ENCODE peak calls at places on chromosomes 1 and 21, in four cellular contexts. One of them, this sample, is unnamed. For H3K36me3, the result is how much of the 10 kb centered on the place peaks cover.

GRCh38 chr1:117615474-117615873 is 9.6 kb downstream of the TENT5C start:
- DNase-seq in GM23248: no peak
- DNase-seq in endothelial cell of umbilical vein: no peak
- DNase-seq in keratinocyte: no peak
- DNase-seq in this sample: no peak

GRCh38 chr1:25253911-25254310 is 6.7 kb upstream of the RSRP1 start:
- DNase-seq in keratinocyte: no peak
- DNase-seq in GM23248: peak
- DNase-seq in endothelial cell of umbilical vein: no peak
- DNase-seq in this sample: peak

GRCh38 chr1:29363536-29363935 is 127.2 kb downstream of the PTPRU start:
- DNase-seq in GM23248: no peak
- DNase-seq in keratinocyte: no peak
- DNase-seq in endothelial cell of umbilical vein: no peak
- DNase-seq in this sample: no peak

GRCh38 chr1:69305621-69306020 is 262.1 kb upstream of the LRRC7 start:
- DNase-seq in endothelial cell of umbilical vein: no peak
- DNase-seq in keratinocyte: no peak
- DNase-seq in GM23248: peak
- DNase-seq in this sample: no peak

GRCh38 chr1:112743174-112744018 is 28.3 kb upstream of the PPM1J start:
- DNase-seq in keratinocyte: no peak
- DNase-seq in GM23248: peak
- DNase-seq in endothelial cell of umbilical vein: no peak
- DNase-seq in this sample: peak

GRCh38 chr1:67476006-67476482 is 45.8 kb upstream of the SERBP1 start:
- DNase-seq in endothelial cell of umbilical vein: no peak
- DNase-seq in GM23248: no peak
- DNase-seq in keratinocyte: no peak
- DNase-seq in this sample: no peak

GRCh38 chr1:47971385-47971784 is 25.8 kb downstream of the TRABD2B start:
- DNase-seq in endothelial cell of umbilical vein: no peak
- DNase-seq in keratinocyte: no peak
- DNase-seq in GM23248: no peak
- DNase-seq in this sample: no peak

GRCh38 chr1:1596493-1597274 is 3.3 kb downstream of the FNDC10 start:
- DNase-seq in keratinocyte: no peak
- DNase-seq in GM23248: no peak
- DNase-seq in endothelial cell of umbilical vein: no peak
- DNase-seq in this sample: no peak

GRCh38 chr1:111882537-111882936 is 106.9 kb downstream of the KCND3 start:
- DNase-seq in GM23248: no peak
- DNase-seq in endothelial cell of umbilical vein: no peak
- DNase-seq in keratinocyte: no peak
- DNase-seq in this sample: no peak

GRCh38 chr1:217066794-217067193 is 343.6 kb upstream of the ESRRG start:
- DNase-seq in GM23248: no peak
- DNase-seq in endothelial cell of umbilical vein: no peak
- DNase-seq in keratinocyte: no peak
- DNase-seq in this sample: no peak

GRCh38 chr1:31639543-31639942 is 5.1 kb downstream of the PEF1 start:
- DNase-seq in GM23248: peak
- DNase-seq in endothelial cell of umbilical vein: no peak
- DNase-seq in keratinocyte: no peak
- DNase-seq in this sample: peak

GRCh38 chr1:200877839-200878551 is 5.2 kb downstream of the GPR25 start:
- DNase-seq in endothelial cell of umbilical vein: no peak
- DNase-seq in keratinocyte: no peak
- DNase-seq in GM23248: peak
- DNase-seq in this sample: no peak

GRCh38 chr1:117013310-117013850 is 11.8 kb downstream of the CD101 start:
- DNase-seq in keratinocyte: no peak
- DNase-seq in endothelial cell of umbilical vein: no peak
- DNase-seq in GM23248: no peak
- DNase-seq in this sample: no peak

GRCh38 chr21:40143822-40144525 is 276.7 kb downstream of the PCP4 start:
- DNase-seq in endothelial cell of umbilical vein: peak
- DNase-seq in GM23248: peak
- DNase-seq in keratinocyte: no peak
- DNase-seq in this sample: peak

GRCh38 chr1:236520445-236521005 is 3.3 kb upstream of the LGALS8 start:
- DNase-seq in keratinocyte: no peak
- DNase-seq in endothelial cell of umbilical vein: no peak
- DNase-seq in GM23248: no peak
- DNase-seq in this sample: no peak
- H3K9ac ChIP-seq in keratinocyte: no peak
- H3K9ac ChIP-seq in endothelial cell of umbilical vein: no peak
- H3K9ac ChIP-seq in GM23248: no peak
- H3K9ac ChIP-seq in this sample: no peak

GRCh38 chr21:35599164-35599563 is 461.2 kb downstream of the SETD4 start:
- DNase-seq in keratinocyte: no peak
- DNase-seq in GM23248: no peak
- DNase-seq in endothelial cell of umbilical vein: no peak
- DNase-seq in this sample: no peak

GRCh38 chr21:35602811-35603210 is 457.5 kb downstream of the SETD4 start:
- DNase-seq in keratinocyte: no peak
- DNase-seq in GM23248: no peak
- DNase-seq in endothelial cell of umbilical vein: no peak
- DNase-seq in this sample: no peak

GRCh38 chr21:35593000-35593502 is 467.3 kb downstream of the SETD4 start:
- DNase-seq in GM23248: peak
- DNase-seq in keratinocyte: no peak
- DNase-seq in endothelial cell of umbilical vein: peak
- DNase-seq in this sample: peak

GRCh38 chr21:35594905-35595304 is 465.4 kb downstream of the SETD4 start:
- DNase-seq in keratinocyte: no peak
- DNase-seq in GM23248: no peak
- DNase-seq in endothelial cell of umbilical vein: no peak
- DNase-seq in this sample: no peak

DNA sequence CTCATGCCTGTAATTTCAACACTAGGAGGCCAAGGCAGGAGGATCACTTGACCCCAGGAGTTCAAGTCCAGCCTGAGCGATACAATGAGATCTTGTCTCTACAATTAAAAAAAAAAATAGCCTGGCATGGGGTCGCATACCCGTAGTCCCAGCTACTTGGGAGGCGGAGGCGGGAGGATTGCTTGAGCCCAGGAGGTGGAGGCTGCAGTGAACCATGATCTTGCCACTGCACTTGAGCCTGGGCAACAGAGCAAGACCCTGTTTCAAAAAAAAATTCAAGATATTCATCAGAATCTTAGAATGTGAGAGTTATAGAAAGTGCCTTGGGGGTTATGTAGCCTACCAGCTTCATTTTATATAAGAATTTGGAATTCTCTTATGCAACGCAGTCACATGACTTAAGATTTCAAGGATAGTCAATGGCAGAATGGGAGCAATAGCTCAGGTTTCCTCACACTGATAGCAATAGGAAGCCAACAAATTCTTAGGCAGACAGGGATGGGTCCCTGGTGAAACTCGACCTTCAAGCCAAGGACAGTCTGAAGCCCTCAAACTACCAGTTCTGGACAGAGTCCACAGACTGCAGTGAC is 462.5 kb downstream of the SETD4 start:
- DNase-seq in keratinocyte: no peak
- DNase-seq in endothelial cell of umbilical vein: no peak
- DNase-seq in GM23248: no peak
- DNase-seq in this sample: no peak
- H3K4me3 ChIP-seq in keratinocyte: no peak
- H3K4me3 ChIP-seq in endothelial cell of umbilical vein: no peak
- H3K4me3 ChIP-seq in GM23248: no peak
- H3K4me3 ChIP-seq in this sample: no peak

GRCh38 chr21:41802185-41802584 is 35.3 kb upstream of the RIPK4 start:
- DNase-seq in endothelial cell of umbilical vein: no peak
- DNase-seq in GM23248: no peak
- DNase-seq in keratinocyte: no peak
- DNase-seq in this sample: no peak
- H3K36me3 ChIP-seq in endothelial cell of umbilical vein: under half
- H3K36me3 ChIP-seq in GM23248: under half
- H3K36me3 ChIP-seq in keratinocyte: under half
- H3K36me3 ChIP-seq in this sample: under half

GRCh38 chr21:33126569-33126968 is 56.6 kb downstream of the OLIG1 start:
- DNase-seq in endothelial cell of umbilical vein: no peak
- DNase-seq in keratinocyte: no peak
- DNase-seq in GM23248: no peak
- DNase-seq in this sample: no peak

GRCh38 chr21:33125981-33126380 is 56.0 kb downstream of the OLIG1 start:
- DNase-seq in endothelial cell of umbilical vein: no peak
- DNase-seq in keratinocyte: no peak
- DNase-seq in GM23248: no peak
- DNase-seq in this sample: no peak

GRCh38 chr21:33127154-33127893 is 57.4 kb downstream of the OLIG1 start:
- DNase-seq in keratinocyte: no peak
- DNase-seq in GM23248: peak
- DNase-seq in endothelial cell of umbilical vein: peak
- DNase-seq in this sample: peak

GRCh38 chr21:33132054-33132453 is 62.1 kb downstream of the OLIG1 start:
- DNase-seq in keratinocyte: no peak
- DNase-seq in GM23248: no peak
- DNase-seq in endothelial cell of umbilical vein: no peak
- DNase-seq in this sample: no peak

GRCh38 chr21:33128538-33128937 is 58.6 kb downstream of the OLIG1 start:
- DNase-seq in GM23248: no peak
- DNase-seq in keratinocyte: no peak
- DNase-seq in endothelial cell of umbilical vein: no peak
- DNase-seq in this sample: no peak
- H3K9ac ChIP-seq in GM23248: no peak
- H3K9ac ChIP-seq in keratinocyte: no peak
- H3K9ac ChIP-seq in endothelial cell of umbilical vein: no peak
- H3K9ac ChIP-seq in this sample: no peak

DNA sequence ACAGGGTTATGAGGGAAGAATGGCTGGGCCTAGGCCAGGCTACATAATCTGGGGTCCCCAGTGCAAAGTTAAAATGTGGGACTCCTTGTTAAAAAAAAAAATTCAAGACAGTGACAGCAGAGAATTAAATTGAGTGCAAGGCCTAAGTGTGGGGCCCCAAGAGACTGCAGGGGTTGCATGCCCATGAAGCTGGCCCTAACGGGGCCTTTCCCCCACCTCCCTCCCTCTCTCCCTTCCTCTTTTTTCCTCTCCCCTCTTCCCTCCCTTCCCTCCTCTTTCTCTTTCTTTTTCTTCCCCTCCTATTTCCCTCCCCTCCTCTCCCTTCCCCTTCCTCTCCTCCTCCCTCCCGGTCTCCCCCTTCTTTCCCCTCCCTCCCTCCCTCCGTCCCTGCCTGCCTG is 266.7 kb downstream of the LMO4 start:
- DNase-seq in keratinocyte: no peak
- DNase-seq in GM23248: no peak
- DNase-seq in endothelial cell of umbilical vein: no peak
- DNase-seq in this sample: no peak
- H3K4me3 ChIP-seq in keratinocyte: no peak
- H3K4me3 ChIP-seq in GM23248: no peak
- H3K4me3 ChIP-seq in endothelial cell of umbilical vein: no peak
- H3K4me3 ChIP-seq in this sample: peak

GRCh38 chr21:45180289-45180599 is 105.9 kb downstream of the ADARB1 start:
- DNase-seq in keratinocyte: no peak
- DNase-seq in GM23248: no peak
- DNase-seq in endothelial cell of umbilical vein: no peak
- DNase-seq in this sample: no peak

GRCh38 chr21:45177039-45177438 is 102.7 kb downstream of the ADARB1 start:
- DNase-seq in endothelial cell of umbilical vein: no peak
- DNase-seq in keratinocyte: no peak
- DNase-seq in GM23248: no peak
- DNase-seq in this sample: no peak

GRCh38 chr21:45178072-45178608 is 103.8 kb downstream of the ADARB1 start:
- DNase-seq in GM23248: no peak
- DNase-seq in keratinocyte: no peak
- DNase-seq in endothelial cell of umbilical vein: no peak
- DNase-seq in this sample: no peak

GRCh38 chr21:45178971-45179370 is 104.6 kb downstream of the ADARB1 start:
- DNase-seq in endothelial cell of umbilical vein: no peak
- DNase-seq in keratinocyte: no peak
- DNase-seq in GM23248: no peak
- DNase-seq in this sample: no peak

GRCh38 chr21:45179568-45180288 is 105.3 kb downstream of the ADARB1 start:
- DNase-seq in endothelial cell of umbilical vein: no peak
- DNase-seq in keratinocyte: no peak
- DNase-seq in GM23248: no peak
- DNase-seq in this sample: no peak
- H3K36me3 ChIP-seq in endothelial cell of umbilical vein: under half
- H3K36me3 ChIP-seq in keratinocyte: under half
- H3K36me3 ChIP-seq in GM23248: under half
- H3K36me3 ChIP-seq in this sample: half or more

DNA sequence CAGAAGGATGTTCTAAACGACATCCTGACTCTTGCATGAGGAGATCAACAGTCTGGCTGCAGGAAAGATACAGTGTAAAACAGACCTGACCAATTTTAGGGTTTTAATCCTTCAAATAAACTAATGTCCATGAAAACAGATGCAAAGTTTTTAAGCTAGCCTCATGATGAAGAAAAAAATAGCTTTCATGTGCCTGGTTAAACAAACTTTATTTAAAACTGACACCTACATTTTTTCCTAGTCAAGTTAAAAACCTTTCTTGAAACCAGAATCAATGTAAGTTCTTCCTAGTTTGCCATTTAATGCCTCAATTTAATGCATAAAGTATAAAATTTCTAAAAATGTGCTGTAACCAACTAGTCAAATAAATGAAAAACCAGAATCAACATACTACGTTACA is 2.9 kb downstream of the WDR26 start:
- DNase-seq in GM23248: no peak
- DNase-seq in endothelial cell of umbilical vein: peak
- DNase-seq in keratinocyte: no peak
- DNase-seq in this sample: no peak
- H3K9ac ChIP-seq in GM23248: peak
- H3K9ac ChIP-seq in endothelial cell of umbilical vein: peak
- H3K9ac ChIP-seq in keratinocyte: no peak
- H3K9ac ChIP-seq in this sample: peak

DNA sequence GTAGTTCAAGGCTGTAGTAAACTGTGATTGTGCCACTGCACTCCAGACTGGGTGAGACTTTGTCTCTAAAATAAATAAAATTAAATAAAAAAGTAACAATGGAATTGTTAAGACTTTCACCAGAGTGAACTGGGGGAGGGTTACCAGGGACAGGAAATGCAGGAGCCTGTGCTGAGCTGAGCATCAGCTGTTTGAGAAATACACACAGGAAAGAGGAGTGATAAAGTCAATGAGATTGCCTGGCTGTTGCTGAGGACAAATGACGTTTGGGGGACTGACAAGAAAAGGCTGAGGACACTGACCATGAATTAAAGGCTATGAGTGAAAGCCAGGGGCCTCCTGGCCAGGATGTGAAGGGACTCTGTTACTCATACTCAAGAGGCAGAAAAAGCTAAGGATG is 226.3 kb downstream of the SETD4 start:
- DNase-seq in keratinocyte: no peak
- DNase-seq in endothelial cell of umbilical vein: no peak
- DNase-seq in GM23248: no peak
- DNase-seq in this sample: no peak
- H3K4me3 ChIP-seq in keratinocyte: no peak
- H3K4me3 ChIP-seq in endothelial cell of umbilical vein: no peak
- H3K4me3 ChIP-seq in GM23248: no peak
- H3K4me3 ChIP-seq in this sample: no peak

GRCh38 chr1:184826001-184826400 is 71.3 kb upstream of the EDEM3 start:
- DNase-seq in endothelial cell of umbilical vein: no peak
- DNase-seq in keratinocyte: no peak
- DNase-seq in GM23248: no peak
- DNase-seq in this sample: no peak
- H3K36me3 ChIP-seq in endothelial cell of umbilical vein: under half
- H3K36me3 ChIP-seq in keratinocyte: under half
- H3K36me3 ChIP-seq in GM23248: under half
- H3K36me3 ChIP-seq in this sample: under half